ENCODE peak calls at places on chromosomes 11 and 22, in seven cellular contexts. X, W, Z, O, K, Y and E are unnamed samples.
A peak's percentile ranks its signal among the peaks of the same experiment; 100 is the strongest.

GRCh38 chr11:120153221-120153620 is 15.3 kb upstream of the TRIM29 start:
- DNase-seq in W (no peak), O (no peak), K (no peak), Y (no peak), X (no peak), Z (no peak), E (no peak)

GRCh38 chr22:33315954-33316353 is 257.8 kb upstream of the SYN3 start:
- DNase-seq in W (no peak), K (no peak), Y (no peak), Z (no peak), X (no peak), O (no peak), E (no peak)

GRCh38 chr11:71323876-71324526 is 71.6 kb upstream of the SHANK2 start:
- DNase-seq in W (no peak), K (no peak), Z (no peak), X (no peak), O (no peak), Y (no peak), E (no peak)

GRCh38 chr11:721913-722811 is 16.1 kb downstream of the EPS8L2 start:
- DNase-seq in W (no peak), X (no peak), Y (peak; percentile 52), O (peak; percentile 20), K (no peak), Z (no peak), E (no peak)

GRCh38 chr22:50569896-50570535 is 7.3 kb upstream of the SYCE3 start:
- DNase-seq in W (no peak), X (no peak), O (no peak), Z (no peak), K (no peak), Y (no peak), E (no peak)

GRCh38 chr11:86955674-86956522 is 703 bp upstream of the FZD4 start:
- DNase-seq in Z (peak; percentile 78), O (peak; percentile 82), Y (peak; percentile 6), X (peak; percentile 87), K (peak; percentile 78), W (peak; percentile 71), E (peak; percentile 28)

GRCh38 chr11:35541621-35542375 is 16.4 kb upstream of the PAMR1 start:
- DNase-seq in Z (peak; percentile 65), X (peak; percentile 37), Y (no peak), O (peak; percentile 28), W (no peak), K (peak; percentile 97), E (peak; percentile 54)

GRCh38 chr11:57647960-57648776 is 1.5 kb downstream of the YPEL4 start:
- DNase-seq in X (no peak), K (no peak), W (peak; percentile 57), O (no peak), Z (no peak), Y (no peak), E (no peak)

GRCh38 chr11:78647266-78647915 is 72.7 kb upstream of the NARS2 start:
- DNase-seq in K (no peak), X (no peak), O (no peak), Z (no peak), W (no peak), Y (no peak), E (no peak)

GRCh38 chr11:100068116-100068515 is 619.0 kb upstream of the ARHGAP42 start:
- DNase-seq in K (no peak), X (no peak), Z (no peak), O (no peak), W (no peak), Y (no peak), E (no peak)

GRCh38 chr11:35579557-35580396 is 38.5 kb upstream of the FJX1 start:
- DNase-seq in K (peak; percentile 87), X (no peak), W (no peak), O (no peak), Y (no peak), Z (peak; percentile 44), E (no peak)

GRCh38 chr11:35678471-35678870 is 15.9 kb downstream of the TRIM44 start:
- DNase-seq in Z (no peak), W (no peak), X (no peak), Y (no peak), O (no peak), K (no peak), E (no peak)

GRCh38 chr11:94845622-94846021 is 77.5 kb downstream of the AMOTL1 start:
- DNase-seq in Z (no peak), Y (no peak), K (peak; percentile 27), W (no peak), X (peak; percentile 85), O (peak; percentile 49), E (peak; percentile 100)

GRCh38 chr11:8766043-8766992 is 83.7 kb downstream of the RPL27A start:
- DNase-seq in Z (no peak), K (peak; percentile 92), W (no peak), O (no peak), X (no peak), Y (no peak), E (no peak)

GRCh38 chr22:48889887-48890692 is 937.6 kb downstream of the BRD1 start:
- DNase-seq in W (no peak), O (no peak), Y (no peak), Z (no peak), X (no peak), K (no peak), E (no peak)

GRCh38 chr22:36017661-36018091 is 10.9 kb downstream of the RBFOX2 start:
- DNase-seq in O (no peak), W (no peak), Y (no peak), X (no peak), K (no peak), Z (no peak), E (no peak)

GRCh38 chr11:95984035-95984434 is 60.1 kb upstream of the MTMR2 start:
- DNase-seq in Y (no peak), O (no peak), W (no peak), Z (no peak), K (no peak), X (no peak), E (no peak)

DNA sequence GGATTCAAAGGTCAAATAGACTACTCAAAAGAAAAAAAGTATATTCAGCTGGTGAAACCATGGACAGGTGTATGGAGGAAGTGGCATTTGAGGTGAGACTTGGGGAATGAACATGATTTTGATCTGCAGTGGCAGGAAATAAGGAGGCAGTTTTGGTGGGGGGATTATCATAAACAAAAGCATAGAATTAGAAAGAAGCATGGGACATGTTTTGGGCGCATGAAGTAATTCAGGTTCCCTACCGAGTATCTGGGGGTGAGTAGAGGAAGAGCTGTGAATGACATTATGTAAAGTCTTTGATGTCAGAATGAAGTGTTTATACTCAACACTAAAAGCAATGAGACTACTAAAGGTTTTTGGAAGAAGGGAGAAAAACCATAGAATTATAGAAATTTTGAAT is 3.1 kb downstream of the CLMP start:
- DNase-seq in Y (no peak), Z (no peak), X (no peak), K (no peak), W (no peak), O (no peak), E (no peak)
- H3K4me3 ChIP-seq in Y (no peak overlapping the region), Z (no peak overlapping the region), X (no peak overlapping the region), K (no peak overlapping the region), W (no peak overlapping the region), O (no peak overlapping the region), E (no peak overlapping the region)

GRCh38 chr22:41780714-41781507 is 19.6 kb upstream of the CCDC134 start:
- DNase-seq in K (peak; percentile 50), W (peak; percentile 49), O (peak; percentile 39), Z (peak; percentile 35), Y (peak; percentile 95), X (peak; percentile 73), E (no peak)
- H3K4me3 ChIP-seq in K (no peak overlapping the region), W (no peak overlapping the region), O (no peak overlapping the region), Z (no peak overlapping the region), Y (peak overlapping the region; percentile 92), X (no peak overlapping the region), E (no peak overlapping the region)

DNA sequence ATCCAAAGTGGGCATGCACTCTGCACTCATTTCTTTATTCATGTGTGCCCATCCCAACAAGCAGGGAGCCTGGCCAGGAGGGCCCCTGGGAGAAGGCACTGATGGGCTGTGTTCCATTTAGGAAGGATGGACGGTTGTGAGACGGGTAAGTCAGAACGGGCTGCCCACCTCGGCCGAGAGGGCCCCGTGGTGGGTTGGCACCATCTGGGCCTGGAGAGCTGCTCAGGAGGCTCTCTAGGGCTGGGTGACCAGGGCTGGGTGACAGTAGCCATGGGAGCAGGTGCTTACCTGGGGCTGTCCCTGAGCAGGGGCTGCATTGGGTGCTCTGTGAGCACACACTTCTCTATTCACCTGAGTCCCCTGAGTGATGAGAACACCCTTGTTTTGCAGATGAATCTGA is 129.3 kb upstream of the B3GAT1 start:
- DNase-seq in K (no peak), X (no peak), Y (no peak), O (no peak), Z (no peak), W (no peak), E (no peak)
- H3K4me3 ChIP-seq in K (no peak overlapping the region), X (no peak overlapping the region), Y (no peak overlapping the region), O (no peak overlapping the region), Z (no peak overlapping the region), W (no peak overlapping the region), E (no peak overlapping the region)

DNA sequence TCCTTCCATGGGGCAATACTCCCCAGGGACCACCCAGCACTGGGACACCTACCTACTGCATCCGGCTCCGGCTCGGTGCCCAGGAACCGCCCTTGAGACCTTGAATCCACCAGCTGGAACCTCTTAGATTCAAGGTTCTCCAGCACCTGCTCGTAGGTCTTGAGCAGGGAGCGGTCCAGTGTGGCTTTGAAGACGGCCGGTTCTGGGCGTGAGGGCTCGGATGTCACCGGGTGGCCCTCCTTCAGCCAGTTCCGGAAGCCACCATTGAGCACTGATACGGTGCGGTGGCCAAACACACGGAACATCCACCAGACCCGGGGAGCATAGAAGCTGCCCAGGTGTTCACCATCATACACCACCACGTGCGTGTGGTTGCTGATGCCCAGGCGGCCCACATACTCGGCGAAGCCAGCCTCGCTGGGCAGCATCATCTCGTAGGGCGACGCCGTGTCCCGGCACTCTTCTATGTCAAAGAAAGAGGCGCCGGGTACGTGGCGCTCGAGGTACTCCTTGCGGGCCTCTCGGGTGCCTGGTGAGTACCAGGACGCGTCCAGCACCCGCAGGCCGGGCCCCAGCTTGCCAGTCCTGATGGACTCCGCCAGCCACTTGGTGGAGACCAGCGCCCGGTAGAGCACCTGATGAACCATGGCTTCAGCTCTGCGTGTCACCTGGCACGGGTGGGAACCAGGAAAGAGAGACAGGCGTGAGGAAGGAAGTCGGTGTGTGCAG is 997 bp downstream of the TST start:
- DNase-seq in O (no peak), Z (no peak), Y (no peak), X (peak; percentile 25), W (no peak), K (no peak), E (no peak)
- H3K4me3 ChIP-seq in O (peak overlapping the region; percentile 97), Z (peak overlapping the region; percentile 78), Y (no peak overlapping the region), X (peak overlapping the region; percentile 97), W (peak overlapping the region; percentile 91), K (peak overlapping the region; percentile 83), E (peak overlapping the region; percentile 75)

DNA sequence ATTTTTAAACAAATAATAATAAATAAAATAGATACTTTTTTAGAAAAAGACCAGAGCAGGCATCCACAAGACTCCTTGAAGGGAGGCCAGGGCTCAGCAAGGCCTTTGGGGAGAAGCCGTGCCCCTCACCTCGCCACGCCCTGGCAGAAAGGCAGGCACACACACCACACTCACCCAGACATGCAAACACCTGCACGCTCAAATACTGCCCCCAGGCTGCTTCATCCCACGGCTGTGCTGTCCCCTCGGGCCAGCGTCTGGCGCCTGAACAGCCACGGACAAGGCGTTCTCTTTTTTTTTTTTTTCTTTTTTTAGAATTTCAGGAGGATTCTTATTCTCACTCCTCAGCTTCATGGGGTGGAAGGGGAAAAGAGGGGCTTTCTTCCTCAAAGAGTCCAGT is 1.5 kb downstream of the FADS3 start:
- DNase-seq in W (no peak), K (no peak), Z (no peak), X (no peak), O (no peak), Y (no peak), E (no peak)
- H3K4me3 ChIP-seq in W (peak overlapping the region; percentile 80), K (peak overlapping the region; percentile 65), Z (peak overlapping the region; percentile 95), X (no peak overlapping the region), O (no peak overlapping the region), Y (no peak overlapping the region), E (peak overlapping the region; percentile 74)